ENCODE peak calls at places on chromosomes 1 and 21, in seven cellular contexts. T, G, N, P, C, F and Y are unnamed samples.

GRCh38 chr1:168688679-168689657 is 40.0 kb downstream of the DPT start:
- DNase-seq in T (no peak), G (no peak), N (no peak), P (no peak), C (no peak), F (no peak), Y (no peak)

GRCh38 chr1:11046625-11047365 is at the start of gene MASP2:
- DNase-seq in T (no peak), G (no peak), N (no peak), P (no peak), C (no peak), F (no peak), Y (no peak)

GRCh38 chr1:1250828-1251284 is 4.3 kb upstream of the C1QTNF12 start:
- DNase-seq in T (peak), G (no peak), N (peak), P (no peak), C (no peak), F (no peak), Y (no peak)

GRCh38 chr1:41109316-41110263 is 88.1 kb upstream of the SLFNL1 start:
- DNase-seq in T (no peak), G (peak), N (no peak), P (no peak), C (peak), F (peak), Y (peak)

GRCh38 chr1:215376544-215377264 is 190.4 kb upstream of the KCTD3 start:
- DNase-seq in T (no peak), G (peak), N (no peak), P (no peak), C (no peak), F (no peak), Y (no peak)

GRCh38 chr21:45353200-45353599 is 51.8 kb upstream of the COL18A1 start:
- DNase-seq in T (no peak), G (no peak), N (no peak), P (no peak), C (no peak), F (no peak), Y (no peak)

GRCh38 chr1:21325231-21325718 is 35.0 kb upstream of the ECE1 start:
- DNase-seq in T (peak), G (no peak), N (no peak), P (no peak), C (no peak), F (no peak), Y (no peak)

GRCh38 chr1:40421694-40422384 is 28.4 kb upstream of the ZFP69B start:
- DNase-seq in T (no peak), G (no peak), N (no peak), P (no peak), C (no peak), F (peak), Y (peak)

GRCh38 chr1:42720868-42721267 is 19.2 kb downstream of the CLDN19 start:
- DNase-seq in T (no peak), G (no peak), N (no peak), P (no peak), C (no peak), F (no peak), Y (no peak)

GRCh38 chr1:93275634-93276295 is 69.9 kb upstream of the DR1 start:
- DNase-seq in T (no peak), G (no peak), N (no peak), P (no peak), C (no peak), F (no peak), Y (no peak)

GRCh38 chr1:223720987-223721591 is 8.8 kb downstream of the CAPN2 start:
- DNase-seq in T (no peak), G (no peak), N (no peak), P (no peak), C (no peak), F (no peak), Y (peak)

GRCh38 chr1:40662864-40663263 is 2.6 kb downstream of the RIMS3 start:
- DNase-seq in T (no peak), G (no peak), N (no peak), P (no peak), C (no peak), F (no peak), Y (peak)

GRCh38 chr1:38077523-38078147 is 31.0 kb upstream of the POU3F1 start:
- DNase-seq in T (no peak), G (no peak), N (no peak), P (no peak), C (no peak), F (no peak), Y (no peak)

GRCh38 chr1:205456383-205456867 is 580 bp upstream of the BLACAT1 start:
- DNase-seq in T (no peak), G (no peak), N (no peak), P (no peak), C (no peak), F (no peak), Y (no peak)

GRCh38 chr1:4000811-4001251 is 100.8 kb upstream of the C1orf174 start:
- DNase-seq in T (no peak), G (no peak), N (peak), P (no peak), C (no peak), F (no peak), Y (no peak)

GRCh38 chr21:42503711-42504110 is 7.7 kb upstream of the RSPH1 start:
- DNase-seq in T (peak), G (no peak), N (no peak), P (no peak), C (no peak), F (no peak), Y (no peak)

GRCh38 chr1:53075761-53076163 is 13.7 kb downstream of the PODN start:
- DNase-seq in T (no peak), G (no peak), N (peak), P (no peak), C (peak), F (peak), Y (no peak)

GRCh38 chr1:184299076-184299790 is 87.6 kb upstream of the C1orf21 start:
- DNase-seq in T (no peak), G (no peak), N (no peak), P (no peak), C (no peak), F (no peak), Y (no peak)

GRCh38 chr1:104621221-104621620 is 871.5 kb downstream of the AMY1C start:
- DNase-seq in T (no peak), G (no peak), N (no peak), P (no peak), C (no peak), F (no peak), Y (no peak)

GRCh38 chr1:58932820-58933598 is 149.2 kb upstream of the JUN start:
- DNase-seq in T (no peak), G (peak), N (no peak), P (no peak), C (peak), F (no peak), Y (peak)

GRCh38 chr21:36584980-36585940 is 105.3 kb upstream of the CLDN14 start:
- DNase-seq in T (no peak), G (no peak), N (no peak), P (no peak), C (no peak), F (no peak), Y (no peak)

GRCh38 chr1:230376296-230376695 is 49.8 kb downstream of the PGBD5 start:
- DNase-seq in T (no peak), G (no peak), N (no peak), P (no peak), C (no peak), F (no peak), Y (no peak)

GRCh38 chr1:76336951-76337371 is 262.4 kb downstream of the ST6GALNAC3 start:
- DNase-seq in T (peak), G (peak), N (no peak), P (peak), C (peak), F (peak), Y (peak)

GRCh38 chr1:176541663-176542062 is 78.7 kb downstream of the PAPPA2 start:
- DNase-seq in T (no peak), G (no peak), N (no peak), P (no peak), C (no peak), F (no peak), Y (no peak)

GRCh38 chr21:37593015-37593414 is 226.4 kb downstream of the DYRK1A start:
- DNase-seq in T (no peak), G (no peak), N (no peak), P (no peak), C (no peak), F (no peak), Y (no peak)

GRCh38 chr1:31372051-31372450 is 825 bp downstream of the FABP3 start:
- DNase-seq in T (no peak), G (no peak), N (no peak), P (no peak), C (no peak), F (no peak), Y (no peak)

GRCh38 chr1:21633992-21634475 is 35.1 kb downstream of the RAP1GAP start:
- DNase-seq in T (no peak), G (no peak), N (no peak), P (no peak), C (no peak), F (no peak), Y (no peak)

GRCh38 chr1:36208978-36209708 is 15.1 kb upstream of the THRAP3 start:
- DNase-seq in T (no peak), G (peak), N (no peak), P (no peak), C (no peak), F (no peak), Y (no peak)

GRCh38 chr1:37478890-37479254 is 4.5 kb downstream of the ZC3H12A start:
- DNase-seq in T (peak), G (no peak), N (no peak), P (no peak), C (no peak), F (no peak), Y (no peak)

GRCh38 chr1:174956976-174957375 is 42.8 kb upstream of the CACYBP start:
- DNase-seq in T (no peak), G (no peak), N (no peak), P (no peak), C (no peak), F (no peak), Y (no peak)

GRCh38 chr1:228914700-228915099 is 179.4 kb downstream of the RHOU start:
- DNase-seq in T (no peak), G (no peak), N (no peak), P (no peak), C (no peak), F (no peak), Y (no peak)

GRCh38 chr1:26468911-26469310 is 3.3 kb upstream of the HMGN2 start:
- DNase-seq in T (no peak), G (peak), N (peak), P (no peak), C (no peak), F (no peak), Y (peak)

GRCh38 chr1:188237573-188238353 is 1409.0 kb downstream of the PLA2G4A start:
- DNase-seq in T (no peak), G (no peak), N (no peak), P (no peak), C (no peak), F (no peak), Y (no peak)

GRCh38 chr21:18191139-18191538 is 53.5 kb upstream of the CHODL start:
- DNase-seq in T (no peak), G (no peak), N (no peak), P (no peak), C (no peak), F (no peak), Y (no peak)

GRCh38 chr1:110787328-110788071 is 85.4 kb upstream of the CD53 start:
- DNase-seq in T (peak), G (no peak), N (no peak), P (no peak), C (no peak), F (no peak), Y (no peak)

GRCh38 chr1:81682490-81682889 is 118.2 kb upstream of the ADGRL2 start:
- DNase-seq in T (no peak), G (no peak), N (no peak), P (no peak), C (no peak), F (no peak), Y (no peak)

GRCh38 chr1:78005347-78005722 is 596 bp downstream of the DNAJB4 start:
- DNase-seq in T (no peak), G (no peak), N (no peak), P (no peak), C (no peak), F (no peak), Y (no peak)

GRCh38 chr1:78003882-78004718 is 639 bp upstream of the DNAJB4 start:
- DNase-seq in T (peak), G (peak), N (no peak), P (no peak), C (no peak), F (peak), Y (peak)

GRCh38 chr1:78003070-78003751 is 1.5 kb upstream of the DNAJB4 start:
- DNase-seq in T (no peak), G (no peak), N (no peak), P (no peak), C (no peak), F (no peak), Y (no peak)

GRCh38 chr1:78005755-78006154 is 1.0 kb downstream of the DNAJB4 start:
- DNase-seq in T (no peak), G (no peak), N (no peak), P (no peak), C (no peak), F (no peak), Y (no peak)

GRCh38 chr1:78004719-78005346 is at the start of gene DNAJB4:
- DNase-seq in T (peak), G (peak), N (no peak), P (no peak), C (peak), F (peak), Y (peak)
- TF ChIP-seq POLR2A in T (peak), G (no peak), N (peak), P (peak), C (peak), F (peak), Y (peak)

DNA sequence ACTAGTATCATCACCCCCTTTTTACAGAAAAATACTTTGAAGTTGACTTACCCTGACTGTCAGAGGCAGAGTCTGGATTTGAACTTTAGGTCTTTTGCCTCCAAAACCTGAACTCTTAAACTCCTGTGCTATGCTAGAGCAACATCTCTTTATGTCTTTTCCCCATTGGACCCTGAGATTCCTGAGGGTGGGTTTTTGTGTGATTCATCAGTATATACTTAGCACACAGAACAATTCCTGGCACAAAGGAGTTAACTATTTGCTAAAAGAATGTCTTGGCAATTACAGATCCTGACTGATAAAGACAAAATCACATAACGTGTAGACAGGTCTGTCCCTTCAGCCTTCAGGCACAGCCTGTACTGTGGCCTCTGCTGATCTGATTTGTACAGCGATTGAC is 162.3 kb upstream of the BEND5 start:
- DNase-seq in T (no peak), G (no peak), N (no peak), P (no peak), C (no peak), F (no peak), Y (no peak)
- H3K4me3 ChIP-seq in T (no peak), G (no peak), N (no peak), P (no peak), C (no peak), F (no peak), Y (no peak)

GRCh38 chr1:109218516-109218915 is 4.8 kb downstream of the SARS1 start:
- DNase-seq in T (no peak), G (no peak), N (no peak), P (no peak), C (no peak), F (no peak), Y (no peak)
- TF ChIP-seq POLR2A in T (no peak), G (no peak), N (no peak), P (no peak), C (no peak), F (no peak), Y (no peak)

DNA sequence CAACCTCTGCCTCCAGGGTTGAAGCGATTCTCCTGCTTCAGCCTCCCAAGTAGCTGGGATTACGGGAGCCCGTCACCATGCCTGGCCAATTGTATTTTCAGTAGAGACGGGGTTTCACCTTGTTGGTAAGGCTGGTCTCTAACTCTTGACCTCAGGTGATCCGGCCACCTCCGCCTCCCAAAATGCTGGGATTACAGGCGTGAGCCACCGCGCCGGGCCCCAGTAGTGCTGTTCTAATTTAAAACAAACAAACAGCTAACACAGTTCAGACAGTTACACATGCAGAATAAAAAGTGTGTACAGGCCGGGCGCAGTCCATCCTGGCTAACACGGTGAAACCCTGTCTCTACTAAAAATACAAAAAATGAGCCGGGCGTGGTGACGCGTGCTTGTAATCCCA is 35.6 kb upstream of the OPRD1 start:
- DNase-seq in T (no peak), G (no peak), N (no peak), P (no peak), C (no peak), F (no peak), Y (no peak)
- H3K4me3 ChIP-seq in T (no peak), G (no peak), N (no peak), P (no peak), C (no peak), F (no peak), Y (no peak)

GRCh38 chr1:199472025-199472424 is 555.5 kb upstream of the NR5A2 start:
- DNase-seq in T (no peak), G (no peak), N (no peak), P (no peak), C (no peak), F (no peak), Y (no peak)

GRCh38 chr1:199474738-199475137 is 552.8 kb upstream of the NR5A2 start:
- DNase-seq in T (no peak), G (no peak), N (no peak), P (no peak), C (no peak), F (no peak), Y (no peak)
- TF ChIP-seq POLR2A in T (no peak), G (no peak), N (no peak), P (no peak), C (no peak), F (no peak), Y (no peak)

DNA sequence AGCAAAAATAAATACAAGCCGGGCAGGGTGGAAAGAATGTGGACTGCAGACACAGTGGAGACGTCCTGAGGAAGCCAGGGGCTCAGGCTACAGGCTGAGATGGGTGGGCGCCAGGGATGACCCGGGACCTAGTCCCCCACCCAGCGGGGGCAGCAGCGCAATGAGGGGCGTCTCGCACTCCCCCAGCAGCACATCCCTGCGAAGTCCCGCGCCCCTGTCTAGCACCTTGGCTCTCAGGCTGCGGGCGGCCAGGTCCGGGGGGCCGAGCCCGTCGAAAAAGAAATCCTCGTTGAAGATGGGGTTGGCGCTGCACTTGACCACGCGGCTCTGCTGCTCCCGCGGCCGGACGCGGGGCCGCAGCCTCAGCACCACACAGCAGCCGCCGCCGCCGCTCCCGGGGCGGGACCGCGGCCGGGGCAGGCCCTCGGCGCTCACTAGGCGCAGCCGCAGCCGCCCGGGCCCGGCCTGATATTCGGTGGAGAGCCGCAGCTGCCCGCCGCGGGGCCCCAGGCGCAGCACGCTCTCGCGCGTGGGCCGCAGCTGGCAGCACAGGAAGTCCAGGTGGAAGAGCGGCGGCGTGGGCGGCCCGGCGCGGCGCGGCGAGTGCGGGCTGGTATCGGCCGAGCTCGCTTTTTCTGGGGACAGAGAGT is 1.7 kb downstream of the C2CD4D start:
- DNase-seq in T (no peak), G (no peak), N (no peak), P (no peak), C (no peak), F (no peak), Y (no peak)
- H3K4me3 ChIP-seq in T (peak), G (peak), N (peak), P (peak), C (peak), F (peak), Y (no peak)

GRCh38 chr1:220962031-220962751 is 82.9 kb downstream of the HLX start:
- DNase-seq in T (no peak), G (peak), N (no peak), P (no peak), C (no peak), F (no peak), Y (no peak)
- TF ChIP-seq POLR2A in T (no peak), G (no peak), N (no peak), P (no peak), C (no peak), F (no peak), Y (no peak)